ENCODE peak calls at places on chromosomes 1 and 21, in seven cellular contexts. U is cardiac septum; E is effector CD4-positive, alpha-beta T cell; P is left ventricle myocardium inferior; I is BE2C; T is stimulated activated naive CD4-positive, alpha-beta T cell treated with Interleukin-2 at 50 U/mL for 16 hours; C is cerebellar nuclear complex. Z is an unnamed sample.

GRCh38 chr21:44047996-44048560 is 36.0 kb downstream of the TRAPPC10 start:
- DNase-seq in U (no peak), E (no peak), P (no peak), I (no peak), T (no peak), C (no peak), Z (no peak)

GRCh38 chr1:64959973-64960372 is 6.4 kb downstream of the JAK1 start:
- DNase-seq in U (no peak), E (no peak), P (no peak), I (no peak), T (no peak), C (no peak), Z (no peak)

GRCh38 chr1:51548986-51549619 is 30.0 kb upstream of the EPS15 start:
- DNase-seq in U (no peak), E (no peak), P (no peak), I (no peak), T (no peak), C (no peak), Z (no peak)

GRCh38 chr1:150578278-150579109 is 916 bp downstream of the MCL1 start:
- DNase-seq in U (peak; percentile 86), E (no peak), P (peak; percentile 49), I (peak; percentile 37), T (peak; percentile 53), C (no peak), Z (peak; percentile 75)

GRCh38 chr1:89351622-89352311 is 12.1 kb upstream of the GBP6 start:
- DNase-seq in U (no peak), E (no peak), P (no peak), I (no peak), T (no peak), C (no peak), Z (no peak)

GRCh38 chr1:152182431-152182830 is 23.4 kb upstream of the RPTN start:
- DNase-seq in U (no peak), E (no peak), P (no peak), I (no peak), T (no peak), C (no peak), Z (no peak)

GRCh38 chr1:24486296-24487065 is 16.2 kb upstream of the RCAN3 start:
- DNase-seq in U (no peak), E (peak; percentile 48), P (no peak), I (no peak), T (peak; percentile 18), C (no peak), Z (no peak)

GRCh38 chr21:42539342-42539741 is 25.7 kb downstream of the SLC37A1 start:
- DNase-seq in U (no peak), E (no peak), P (no peak), I (no peak), T (no peak), C (no peak), Z (peak; percentile 73)

GRCh38 chr1:41314376-41314775 is 46.9 kb upstream of the FOXO6 start:
- DNase-seq in U (no peak), E (no peak), P (no peak), I (no peak), T (no peak), C (no peak), Z (no peak)

GRCh38 chr1:155776414-155776813 is 80.6 kb downstream of the GON4L start:
- DNase-seq in U (no peak), E (no peak), P (no peak), I (no peak), T (no peak), C (no peak), Z (no peak)

GRCh38 chr1:76040327-76040868 is 34.1 kb upstream of the ST6GALNAC3 start:
- DNase-seq in U (no peak), E (no peak), P (no peak), I (no peak), T (no peak), C (no peak), Z (no peak)

GRCh38 chr1:202953412-202953811 is 4.7 kb downstream of the ADIPOR1 start:
- DNase-seq in U (no peak), E (no peak), P (no peak), I (no peak), T (no peak), C (no peak), Z (no peak)